ENCODE peak calls at places on chromosomes 13 and 19, in five cellular contexts. B is HEK293T, Q is GM12878, W is H1, Z is HepG2. C is an unnamed sample.

GRCh38 chr19:8042900-8043299 is 9.7 kb upstream of the CCL25 start:
- DNase-seq in B (no peak), Q (no peak), W (no peak), Z (no peak), C (no peak)

GRCh38 chr19:40247178-40247577 is 20.7 kb upstream of the CCNP start:
- DNase-seq in B (no peak), Q (no peak), W (no peak), Z (no peak), C (no peak)

GRCh38 chr13:33213024-33213795 is 72.3 kb downstream of the STARD13 start:
- DNase-seq in B (no peak), Q (no peak), W (no peak), Z (peak), C (no peak)

GRCh38 chr19:41926028-41926860 is 2.0 kb downstream of the ERFL start:
- DNase-seq in B (no peak), Q (no peak), W (no peak), Z (no peak), C (no peak)

GRCh38 chr19:46495789-46496099 is at the start of gene PNMA8B:
- DNase-seq in B (no peak), Q (no peak), W (peak), Z (no peak), C (peak)

GRCh38 chr19:46069841-46070341 is 29.1 kb upstream of the IGFL4 start:
- DNase-seq in B (no peak), Q (no peak), W (no peak), Z (peak), C (no peak)

GRCh38 chr19:40363128-40363527 is 14.6 kb downstream of the PLD3 start:
- DNase-seq in B (no peak), Q (no peak), W (no peak), Z (no peak), C (no peak)

GRCh38 chr19:32017341-32017948 is 328.0 kb upstream of the ZNF507 start:
- DNase-seq in B (no peak), Q (no peak), W (no peak), Z (no peak), C (no peak)

GRCh38 chr19:47531640-47532387 is 17.0 kb upstream of the NAPA start:
- DNase-seq in B (no peak), Q (no peak), W (no peak), Z (no peak), C (no peak)

GRCh38 chr19:34664168-34664567 is 12.8 kb downstream of the SCGB2B2 start:
- DNase-seq in B (no peak), Q (no peak), W (no peak), Z (no peak), C (no peak)

GRCh38 chr19:5594521-5594950 is 26.8 kb upstream of the TINCR start:
- DNase-seq in B (no peak), Q (no peak), W (no peak), Z (peak), C (no peak)

GRCh38 chr19:35832054-35832453 is 19.4 kb upstream of the PRODH2 start:
- DNase-seq in B (no peak), Q (no peak), W (no peak), Z (no peak), C (no peak)

GRCh38 chr19:41696402-41697197 is 8.5 kb upstream of the CEACAM7 start:
- DNase-seq in B (no peak), Q (no peak), W (no peak), Z (no peak), C (no peak)

GRCh38 chr19:41367848-41368301 is 3.9 kb upstream of the B9D2 start:
- DNase-seq in B (no peak), Q (no peak), W (no peak), Z (no peak), C (no peak)

GRCh38 chr13:58953638-58954037 is 1210.1 kb downstream of the DIAPH3 start:
- DNase-seq in B (no peak), Q (peak), W (no peak), Z (no peak), C (no peak)

GRCh38 chr13:30900952-30901749 is 4.9 kb upstream of the MEDAG start:
- DNase-seq in B (no peak), Q (no peak), W (no peak), Z (no peak), C (no peak)

GRCh38 chr13:100269837-100270236 is 180.9 kb downstream of the PCCA start:
- DNase-seq in B (no peak), Q (no peak), W (no peak), Z (no peak), C (no peak)

GRCh38 chr13:99206226-99206625 is 5.6 kb downstream of the UBAC2 start:
- DNase-seq in B (no peak), Q (no peak), W (no peak), Z (no peak), C (no peak)

GRCh38 chr13:111317571-111318360 is 2.7 kb upstream of the TEX29 start:
- DNase-seq in B (no peak), Q (no peak), W (no peak), Z (no peak), C (no peak)

GRCh38 chr19:28710278-28710677 is 502.7 kb downstream of the UQCRFS1 start:
- DNase-seq in B (peak), Q (peak), W (no peak), Z (peak), C (peak)

GRCh38 chr13:42102961-42103688 is 54.7 kb downstream of the DGKH start:
- DNase-seq in B (no peak), Q (no peak), W (no peak), Z (no peak), C (no peak)

GRCh38 chr13:43307921-43308433 is 284.6 kb downstream of the DNAJC15 start:
- DNase-seq in B (no peak), Q (peak), W (no peak), Z (peak), C (no peak)

GRCh38 chr13:36919206-36919832 is 719 bp downstream of the SMAD9 start:
- DNase-seq in B (peak), Q (no peak), W (no peak), Z (peak), C (peak)

GRCh38 chr13:26442541-26442940 is 114.9 kb upstream of the WASF3 start:
- DNase-seq in B (no peak), Q (no peak), W (no peak), Z (no peak), C (no peak)

GRCh38 chr19:53019684-53020083 is 6.0 kb downstream of the ERVV-1 start:
- DNase-seq in B (no peak), Q (no peak), W (peak), Z (no peak), C (no peak)

GRCh38 chr13:23141964-23142363 is 38.8 kb upstream of the SGCG start:
- DNase-seq in B (no peak), Q (no peak), W (no peak), Z (no peak), C (no peak)

GRCh38 chr13:91868351-91868750 is 469.9 kb downstream of the GPC5 start:
- DNase-seq in B (no peak), Q (no peak), W (no peak), Z (no peak), C (no peak)

GRCh38 chr19:55091126-55091910 is 15.6 kb downstream of the EPS8L1 start:
- DNase-seq in B (no peak), Q (no peak), W (no peak), Z (no peak), C (no peak)

GRCh38 chr13:95579303-95579702 is 26.8 kb downstream of the CLDN10 start:
- DNase-seq in B (no peak), Q (peak), W (no peak), Z (no peak), C (no peak)

GRCh38 chr13:45142440-45143345 is 22.4 kb downstream of the GTF2F2 start:
- DNase-seq in B (no peak), Q (no peak), W (no peak), Z (peak), C (no peak)

GRCh38 chr19:14051980-14052379 is 9.9 kb downstream of the PALM3 start:
- DNase-seq in B (no peak), Q (no peak), W (no peak), Z (no peak), C (no peak)

GRCh38 chr19:44050740-44051653 is 839 bp upstream of the ZNF223 start:
- DNase-seq in B (no peak), Q (no peak), W (no peak), Z (no peak), C (no peak)

GRCh38 chr13:97242755-97243497 is 20.8 kb downstream of the MBNL2 start:
- DNase-seq in B (peak), Q (no peak), W (no peak), Z (no peak), C (no peak)

DNA sequence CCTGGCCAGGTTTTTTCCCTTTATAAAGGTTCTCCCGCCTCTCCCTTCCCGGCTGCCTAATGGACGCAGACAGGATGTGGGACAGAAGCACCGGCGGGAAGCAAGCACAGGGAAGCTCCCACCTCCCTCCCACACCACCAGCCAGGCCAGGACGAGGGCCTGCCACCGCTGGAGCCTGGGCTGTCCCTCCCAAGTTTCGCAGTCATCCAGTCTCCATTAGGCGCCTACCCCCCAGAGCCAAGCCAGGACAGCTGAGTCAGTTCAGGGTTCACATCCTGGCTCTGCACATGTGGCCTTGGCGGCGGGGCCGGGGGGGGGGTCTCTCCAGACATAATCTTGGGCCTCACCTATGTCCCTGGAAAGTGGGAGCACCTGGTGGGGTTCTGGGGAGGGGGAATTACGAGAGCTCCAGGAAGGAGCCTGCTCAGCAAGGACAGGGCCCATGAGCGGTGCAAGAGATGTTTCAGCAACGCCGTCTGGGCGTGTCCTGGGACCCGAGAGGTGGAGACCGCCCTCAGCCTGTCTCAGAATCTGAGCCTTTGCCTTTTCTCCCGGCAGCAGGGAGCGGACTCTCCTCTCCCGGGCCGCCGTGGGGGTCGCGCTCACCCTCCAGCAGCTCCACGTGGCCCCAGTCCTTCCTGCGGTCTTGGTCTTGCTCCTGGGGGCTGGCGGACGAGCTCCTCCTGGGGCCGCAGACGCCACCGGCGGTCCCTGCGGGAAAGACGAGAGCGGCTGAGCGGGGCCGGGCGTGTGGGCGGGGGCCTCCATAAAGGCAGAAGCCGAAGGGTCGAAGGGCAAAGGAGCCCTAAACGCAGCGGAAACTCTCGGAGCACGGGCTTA is 889 bp downstream of the POLRMT start:
- DNase-seq in B (peak), Q (no peak), W (no peak), Z (peak), C (no peak)
- TF ChIP-seq SUZ12 in B (no peak), Q (no peak), W (no peak), Z (no peak), C (no peak)

GRCh38 chr19:9430444-9430843 is 4.9 kb downstream of the ZNF266 start:
- DNase-seq in B (no peak), Q (no peak), W (no peak), Z (no peak), C (no peak)

GRCh38 chr19:9436358-9436757 is 985 bp upstream of the ZNF266 start:
- DNase-seq in B (no peak), Q (no peak), W (no peak), Z (no peak), C (no peak)

GRCh38 chr19:9431475-9431874 is 3.9 kb downstream of the ZNF266 start:
- DNase-seq in B (no peak), Q (no peak), W (peak), Z (no peak), C (peak)

DNA sequence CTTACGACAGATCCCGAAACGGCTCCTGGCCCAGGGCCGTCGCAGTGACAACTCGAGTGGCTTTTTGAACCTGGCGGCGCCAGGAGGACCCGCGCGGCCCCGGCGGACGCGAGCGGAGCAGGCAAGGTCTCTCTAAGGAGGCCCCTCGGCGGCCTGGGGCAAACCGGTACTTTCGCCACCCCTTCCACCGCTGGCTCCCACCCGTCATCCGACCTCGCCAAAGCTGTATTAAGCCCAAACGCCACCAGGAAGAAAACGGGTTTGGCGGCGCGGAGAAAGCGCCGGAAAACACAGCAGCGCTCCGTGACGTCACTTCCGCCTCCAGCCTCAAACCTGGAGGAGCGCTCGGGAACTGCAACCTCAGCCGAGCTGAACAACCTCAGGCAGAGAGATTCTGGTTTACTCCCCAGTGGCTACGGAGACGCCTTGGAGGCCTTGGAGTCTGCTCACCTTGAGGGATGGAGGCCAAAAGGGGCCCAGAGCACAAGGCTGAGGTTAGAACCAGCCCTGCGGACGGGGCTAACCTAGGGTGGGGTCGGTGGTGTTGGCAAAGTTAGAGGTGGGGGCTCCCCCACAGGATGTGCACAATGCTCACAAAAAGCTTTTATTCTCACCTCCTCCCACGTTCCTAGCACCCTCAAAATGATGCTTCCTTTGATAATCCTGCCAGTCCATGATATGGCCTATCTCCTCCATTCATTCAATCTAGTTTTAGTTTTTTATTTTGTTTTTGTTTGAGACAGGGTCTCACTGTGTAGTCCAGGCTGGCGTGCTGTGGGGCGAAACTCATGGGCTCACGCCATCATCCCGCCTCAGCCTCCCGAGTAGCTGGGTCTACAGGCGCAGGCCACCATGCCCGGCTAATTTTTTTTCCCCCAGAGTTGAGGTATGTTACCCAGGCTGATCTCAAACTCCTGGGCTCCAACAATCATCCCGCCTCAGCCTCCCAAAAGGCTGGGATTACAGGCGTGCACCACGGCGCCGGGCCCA is at the start of gene ZNF266:
- DNase-seq in B (peak), Q (peak), W (peak), Z (peak), C (peak)
- TF ChIP-seq SUZ12 in B (no peak), Q (no peak), W (no peak), Z (no peak), C (no peak)

DNA sequence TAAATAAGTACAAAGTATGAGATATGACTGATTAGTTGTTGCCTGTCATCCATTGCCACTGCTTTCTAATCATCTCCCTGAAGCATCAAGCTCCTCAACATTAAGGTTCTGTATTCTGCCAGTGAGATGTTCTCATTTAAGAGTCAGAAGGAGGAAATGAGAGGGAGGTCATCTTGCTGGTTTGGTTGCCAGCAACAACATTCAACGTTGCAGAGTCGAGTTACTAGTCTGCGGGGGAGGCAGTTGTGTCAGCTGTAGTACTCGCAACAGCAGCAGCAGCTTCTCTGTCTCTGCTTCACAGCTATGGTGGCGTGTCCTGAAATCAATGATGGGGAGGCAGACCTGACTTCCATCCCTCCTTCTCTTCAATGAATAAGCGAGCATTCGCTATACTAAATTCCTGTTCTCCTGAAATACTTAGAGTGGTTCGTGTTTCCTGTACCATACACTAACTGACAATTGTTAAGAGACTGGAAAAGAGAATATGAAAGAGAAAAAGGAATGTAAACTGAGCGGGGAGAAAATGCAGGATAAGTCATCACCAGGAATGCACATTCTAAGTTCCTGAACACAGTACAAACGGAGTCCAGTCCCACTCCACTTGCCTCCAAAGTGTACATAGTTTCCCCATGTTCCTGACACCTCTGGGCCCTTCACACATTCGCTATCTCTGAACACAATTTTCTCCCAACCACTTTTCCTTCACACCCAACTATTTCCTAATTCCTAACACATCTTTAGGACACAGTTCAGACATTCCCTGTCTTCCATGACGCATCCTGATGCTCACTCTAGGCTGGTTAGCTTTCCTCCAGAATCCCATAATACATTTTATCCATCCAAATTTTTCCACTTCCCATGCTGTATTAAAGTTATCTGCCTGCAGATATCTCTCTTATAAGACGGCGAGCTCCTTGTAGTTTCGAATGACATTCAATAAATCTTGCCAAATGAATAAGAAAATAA is 263.0 kb downstream of the KLF12 start:
- DNase-seq in B (peak), Q (no peak), W (no peak), Z (no peak), C (peak)
- TF ChIP-seq SUZ12 in B (no peak), Q (no peak), W (no peak), Z (no peak), C (no peak)

GRCh38 chr13:50238922-50239321 is 223.7 kb downstream of the KCNRG start:
- DNase-seq in B (no peak), Q (no peak), W (no peak), Z (no peak), C (no peak)

GRCh38 chr13:50235604-50236003 is 220.4 kb downstream of the KCNRG start:
- DNase-seq in B (no peak), Q (no peak), W (no peak), Z (no peak), C (no peak)

GRCh38 chr13:50241479-50241878 is 226.2 kb downstream of the KCNRG start:
- DNase-seq in B (no peak), Q (no peak), W (no peak), Z (peak), C (no peak)

DNA sequence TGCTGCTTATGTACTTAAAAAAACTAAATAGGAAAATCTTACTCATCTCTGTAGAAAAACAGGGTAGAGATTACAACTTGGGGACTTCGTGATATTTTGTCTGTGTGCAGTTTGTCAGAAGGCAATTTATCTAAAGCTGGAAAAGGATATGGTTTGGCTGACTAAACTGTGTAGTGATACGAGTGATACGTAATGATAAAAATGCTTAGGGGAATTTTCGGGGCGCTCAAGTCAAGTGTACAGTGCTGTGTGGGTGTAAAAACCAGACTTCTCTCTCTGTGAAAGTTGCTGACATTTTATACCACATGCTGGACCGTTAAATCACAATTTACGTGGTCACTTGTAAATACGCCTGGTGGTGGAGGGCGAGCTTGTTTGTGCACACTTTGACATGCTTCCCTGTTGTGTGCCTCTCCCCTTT is 221.7 kb downstream of the KCNRG start:
- DNase-seq in B (no peak), Q (peak), W (no peak), Z (no peak), C (no peak)
- TF ChIP-seq SUZ12 in B (no peak), Q (no peak), W (no peak), Z (no peak), C (no peak)

GRCh38 chr19:30667746-30668145 is 295.6 kb downstream of the ZNF536 start:
- DNase-seq in B (no peak), Q (no peak), W (no peak), Z (no peak), C (no peak)

GRCh38 chr19:30664358-30665058 is 292.3 kb downstream of the ZNF536 start:
- DNase-seq in B (peak), Q (no peak), W (no peak), Z (peak), C (peak)

GRCh38 chr19:30665449-30665848 is 293.3 kb downstream of the ZNF536 start:
- DNase-seq in B (no peak), Q (no peak), W (no peak), Z (no peak), C (no peak)

GRCh38 chr19:30667227-30667626 is 295.0 kb downstream of the ZNF536 start:
- DNase-seq in B (no peak), Q (no peak), W (no peak), Z (no peak), C (no peak)

DNA sequence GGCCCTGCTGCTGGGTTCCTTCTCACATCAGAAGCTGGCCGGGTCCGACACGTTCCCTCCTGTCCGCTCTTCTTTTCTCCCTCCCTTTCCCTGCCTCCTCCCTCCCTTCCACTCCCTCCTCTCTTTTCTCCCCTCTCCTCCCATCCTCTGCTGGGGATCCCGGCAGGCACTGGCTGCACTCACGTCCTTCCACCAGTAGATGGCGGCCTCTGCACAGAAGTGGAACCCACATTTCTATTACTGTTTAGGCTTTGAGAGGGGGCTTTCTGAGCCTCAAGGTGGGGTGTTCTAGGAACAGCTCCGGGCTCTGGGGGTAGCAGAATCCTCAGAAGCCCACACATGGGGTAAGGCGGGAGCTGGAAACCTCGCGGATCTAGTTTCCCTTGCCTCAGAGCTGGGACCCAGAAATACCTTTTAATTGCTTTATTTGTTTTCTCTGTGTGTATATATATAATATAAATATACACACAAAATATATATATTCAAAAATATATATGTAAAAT is 294.2 kb downstream of the ZNF536 start:
- DNase-seq in B (peak), Q (no peak), W (no peak), Z (peak), C (peak)
- TF ChIP-seq SUZ12 in B (no peak), Q (no peak), W (no peak), Z (no peak), C (no peak)